ENCODE peak calls at places on chromosomes 1 and 21, in seven cellular contexts. P is brain microvascular endothelial cell, E is stomach, M is EH, X is coronary artery, K is Caki2, I is SW 1271. G is an unnamed sample.

GRCh38 chr1:45543599-45544417 is 6.8 kb upstream of the AKR1A1 start:
- DNase-seq in X (no peak), E (peak), I (no peak), K (no peak), P (no peak), M (peak), G (no peak)

GRCh38 chr1:221415626-221416025 is 326.3 kb downstream of the DUSP10 start:
- DNase-seq in I (no peak), E (no peak), P (no peak), K (peak), M (no peak), X (no peak), G (no peak)

GRCh38 chr1:212161231-212161781 is 123.9 kb upstream of the PPP2R5A start:
- DNase-seq in K (no peak), P (peak), X (no peak), M (peak), I (no peak), E (no peak), G (no peak)

GRCh38 chr1:214404571-214405213 is 123.7 kb downstream of the SMYD2 start:
- DNase-seq in K (peak), P (no peak), X (no peak), I (no peak), M (peak), E (no peak), G (no peak)

GRCh38 chr1:230495021-230495550 is 69.0 kb upstream of the PGBD5 start:
- DNase-seq in I (no peak), X (no peak), K (no peak), E (no peak), P (no peak), M (no peak), G (no peak)

GRCh38 chr1:147273409-147274307 is 31.2 kb downstream of the CHD1L start:
- DNase-seq in E (no peak), I (no peak), X (no peak), K (peak), P (peak), M (peak), G (peak)

GRCh38 chr1:108570128-108570527 is 10.2 kb downstream of the EEIG2 start:
- DNase-seq in X (no peak), K (peak), E (no peak), I (no peak), P (no peak), M (peak), G (peak)

GRCh38 chr1:11792106-11792505 is 13.7 kb downstream of the MTHFR start:
- DNase-seq in X (no peak), M (no peak), I (no peak), E (no peak), P (no peak), K (no peak), G (no peak)

GRCh38 chr1:155085504-155086181 is 7.0 kb downstream of the EFNA3 start:
- DNase-seq in E (peak), I (no peak), P (peak), M (peak), K (no peak), X (peak), G (no peak)

GRCh38 chr1:229033480-229033879 is 237.4 kb upstream of the RAB4A start:
- DNase-seq in M (no peak), I (no peak), E (no peak), K (no peak), P (no peak), X (no peak), G (no peak)

GRCh38 chr1:6906783-6907182 is 121.5 kb downstream of the CAMTA1 start:
- DNase-seq in M (no peak), P (no peak), I (no peak), K (no peak), X (no peak), E (no peak), G (no peak)

GRCh38 chr1:12472798-12473551 is 145.0 kb downstream of the DHRS3 start:
- DNase-seq in E (no peak), I (no peak), P (peak), X (no peak), M (no peak), K (no peak), G (no peak)

GRCh38 chr1:17866451-17867029 is 111.4 kb downstream of the ACTL8 start:
- DNase-seq in E (no peak), I (peak), P (peak), K (no peak), M (peak), X (no peak), G (no peak)

GRCh38 chr1:174637487-174637886 is 189.7 kb downstream of the GPR52 start:
- DNase-seq in M (no peak), I (no peak), X (no peak), P (no peak), E (no peak), K (no peak), G (no peak)

GRCh38 chr1:162720996-162721395 is 69.5 kb upstream of the HSD17B7 start:
- DNase-seq in P (peak), E (no peak), K (no peak), M (peak), X (no peak), I (no peak), G (no peak)

GRCh38 chr1:25182629-25183028 is 49.7 kb downstream of the SYF2 start:
- DNase-seq in P (peak), K (peak), E (peak), I (no peak), X (peak), M (peak), G (no peak)

GRCh38 chr1:161089251-161089924 is at the start of gene NECTIN4:
- DNase-seq in I (no peak), M (no peak), E (peak), P (no peak), X (no peak), K (no peak), G (peak)

GRCh38 chr1:240499012-240499411 is 112.9 kb downstream of the GREM2 start:
- DNase-seq in M (peak), I (no peak), K (peak), E (no peak), X (no peak), P (peak), G (no peak)

GRCh38 chr1:53195913-53196484 is 625 bp upstream of the CPT2 start:
- DNase-seq in M (no peak), E (no peak), I (no peak), P (no peak), X (no peak), K (no peak), G (no peak)

GRCh38 chr1:151693057-151693651 is 23.4 kb downstream of the CELF3 start:
- DNase-seq in E (no peak), I (no peak), P (peak), M (peak), X (no peak), K (peak), G (peak)

GRCh38 chr1:95716097-95716496 is 482.1 kb downstream of the RWDD3 start:
- DNase-seq in X (no peak), I (no peak), M (no peak), K (peak), P (no peak), E (no peak), G (no peak)

GRCh38 chr1:151166506-151166956 is 587 bp downstream of the SCNM1 start:
- DNase-seq in K (peak), X (no peak), I (no peak), P (peak), E (no peak), M (peak), G (no peak)

GRCh38 chr21:34367320-34367935 is 3.6 kb downstream of the KCNE2 start:
- DNase-seq in M (peak), E (peak), K (peak), X (peak), I (peak), P (peak), G (peak)

GRCh38 chr1:232186936-232187335 is 443.0 kb downstream of the SIPA1L2 start:
- DNase-seq in X (peak), M (peak), I (no peak), K (no peak), E (no peak), P (no peak), G (no peak)

GRCh38 chr1:160108888-160109662 is 6.5 kb upstream of the ATP1A2 start:
- DNase-seq in E (no peak), M (peak), X (no peak), K (peak), I (no peak), P (peak), G (no peak)

GRCh38 chr1:228375578-228376261 is 30.9 kb downstream of the TRIM11 start:
- DNase-seq in X (no peak), M (no peak), E (no peak), P (no peak), I (no peak), K (no peak), G (no peak)

GRCh38 chr1:112887599-112888303 is 68.2 kb downstream of the SLC16A1 start:
- DNase-seq in K (peak), X (no peak), M (peak), I (no peak), E (no peak), P (no peak), G (no peak)

GRCh38 chr1:71589005-71589404 is 508.2 kb upstream of the ZRANB2 start:
- DNase-seq in K (no peak), I (no peak), E (no peak), X (no peak), P (no peak), M (no peak), G (no peak)

GRCh38 chr1:171743014-171743870 is 1.4 kb upstream of the VAMP4 start:
- DNase-seq in E (no peak), X (no peak), K (peak), P (peak), M (peak), I (no peak), G (peak)

GRCh38 chr1:204589409-204590038 is 73.3 kb downstream of the MDM4 start:
- DNase-seq in P (no peak), K (no peak), I (no peak), M (peak), E (no peak), X (no peak), G (no peak)

GRCh38 chr1:193479187-193479586 is 292.8 kb upstream of the B3GALT2 start:
- DNase-seq in M (no peak), K (no peak), X (no peak), I (no peak), E (peak), P (no peak), G (no peak)

G was measured in NCI-H526 treated with DMSO at 0.1 percent for 48 hours.